ENCODE peak calls at places on chromosomes 12 and 14, in eight cellular contexts. One of them, this sample, is unnamed.

GRCh38 chr14:58826845-58827686 is 189.3 kb downstream of the DACT1 start:
- DNase-seq in cardiac muscle cell: no peak
- DNase-seq in GM23338: peak; percentile 36
- DNase-seq in mammary epithelial cell: no peak
- DNase-seq in lower lobe of right lung: no peak
- DNase-seq in brain microvascular endothelial cell: no peak
- DNase-seq in tibial nerve: no peak
- DNase-seq in left ventricle myocardium inferior: no peak
- DNase-seq in this sample: no peak

GRCh38 chr12:10354502-10354901 is 35.3 kb downstream of the KLRK1 start:
- DNase-seq in cardiac muscle cell: peak; percentile 66
- DNase-seq in GM23338: no peak
- DNase-seq in mammary epithelial cell: peak; percentile 17
- DNase-seq in lower lobe of right lung: no peak
- DNase-seq in brain microvascular endothelial cell: no peak
- DNase-seq in tibial nerve: no peak
- DNase-seq in left ventricle myocardium inferior: no peak
- DNase-seq in this sample: peak; percentile 55

GRCh38 chr12:47939009-47939601 is 24.3 kb upstream of the TMEM106C start:
- DNase-seq in cardiac muscle cell: no peak
- DNase-seq in GM23338: no peak
- DNase-seq in mammary epithelial cell: no peak
- DNase-seq in lower lobe of right lung: no peak
- DNase-seq in brain microvascular endothelial cell: no peak
- DNase-seq in tibial nerve: no peak
- DNase-seq in left ventricle myocardium inferior: peak; percentile 65
- DNase-seq in this sample: no peak

GRCh38 chr14:47935332-47935731 is 259.9 kb upstream of the MDGA2 start:
- DNase-seq in cardiac muscle cell: no peak
- DNase-seq in GM23338: no peak
- DNase-seq in mammary epithelial cell: no peak
- DNase-seq in lower lobe of right lung: no peak
- DNase-seq in brain microvascular endothelial cell: no peak
- DNase-seq in tibial nerve: no peak
- DNase-seq in left ventricle myocardium inferior: no peak
- DNase-seq in this sample: no peak

GRCh38 chr14:101825797-101826196 is 64.3 kb downstream of the PPP2R5C start:
- DNase-seq in cardiac muscle cell: no peak
- DNase-seq in GM23338: no peak
- DNase-seq in mammary epithelial cell: no peak
- DNase-seq in lower lobe of right lung: no peak
- DNase-seq in brain microvascular endothelial cell: no peak
- DNase-seq in tibial nerve: no peak
- DNase-seq in left ventricle myocardium inferior: no peak
- DNase-seq in this sample: no peak

GRCh38 chr12:44019118-44019517 is 183.2 kb downstream of the TMEM117 start:
- DNase-seq in cardiac muscle cell: no peak
- DNase-seq in GM23338: peak; percentile 15
- DNase-seq in mammary epithelial cell: no peak
- DNase-seq in lower lobe of right lung: no peak
- DNase-seq in brain microvascular endothelial cell: no peak
- DNase-seq in tibial nerve: no peak
- DNase-seq in left ventricle myocardium inferior: no peak
- DNase-seq in this sample: no peak

GRCh38 chr14:103519837-103520212 is 2.8 kb downstream of the CKB start:
- DNase-seq in cardiac muscle cell: no peak
- DNase-seq in GM23338: no peak
- DNase-seq in mammary epithelial cell: no peak
- DNase-seq in lower lobe of right lung: peak; percentile 51
- DNase-seq in brain microvascular endothelial cell: no peak
- DNase-seq in tibial nerve: no peak
- DNase-seq in left ventricle myocardium inferior: peak; percentile 40
- DNase-seq in this sample: no peak

GRCh38 chr14:58687232-58687795 is 49.6 kb downstream of the DACT1 start:
- DNase-seq in cardiac muscle cell: no peak
- DNase-seq in GM23338: no peak
- DNase-seq in mammary epithelial cell: no peak
- DNase-seq in lower lobe of right lung: no peak
- DNase-seq in brain microvascular endothelial cell: no peak
- DNase-seq in tibial nerve: no peak
- DNase-seq in left ventricle myocardium inferior: no peak
- DNase-seq in this sample: no peak

GRCh38 chr14:101232340-101233015 is 328.8 kb upstream of the DIO3 start:
- DNase-seq in cardiac muscle cell: no peak
- DNase-seq in GM23338: no peak
- DNase-seq in mammary epithelial cell: no peak
- DNase-seq in lower lobe of right lung: no peak
- DNase-seq in brain microvascular endothelial cell: no peak
- DNase-seq in tibial nerve: no peak
- DNase-seq in left ventricle myocardium inferior: no peak
- DNase-seq in this sample: no peak

GRCh38 chr14:51304956-51305355 is 64.9 kb downstream of the TMX1 start:
- DNase-seq in cardiac muscle cell: peak; percentile 84
- DNase-seq in GM23338: no peak
- DNase-seq in mammary epithelial cell: peak; percentile 93
- DNase-seq in lower lobe of right lung: no peak
- DNase-seq in brain microvascular endothelial cell: peak; percentile 96
- DNase-seq in tibial nerve: no peak
- DNase-seq in left ventricle myocardium inferior: no peak
- DNase-seq in this sample: peak; percentile 97

GRCh38 chr12:27627123-27627835 is 69.0 kb upstream of the REP15 start:
- DNase-seq in cardiac muscle cell: peak; percentile 84
- DNase-seq in GM23338: no peak
- DNase-seq in mammary epithelial cell: peak; percentile 78
- DNase-seq in lower lobe of right lung: no peak
- DNase-seq in brain microvascular endothelial cell: peak; percentile 66
- DNase-seq in tibial nerve: peak; percentile 32
- DNase-seq in left ventricle myocardium inferior: no peak
- DNase-seq in this sample: peak; percentile 93

GRCh38 chr12:66627270-66627987 is 51.4 kb downstream of the GRIP1 start:
- DNase-seq in cardiac muscle cell: no peak
- DNase-seq in GM23338: no peak
- DNase-seq in mammary epithelial cell: no peak
- DNase-seq in lower lobe of right lung: no peak
- DNase-seq in brain microvascular endothelial cell: no peak
- DNase-seq in tibial nerve: peak; percentile 9
- DNase-seq in left ventricle myocardium inferior: no peak
- DNase-seq in this sample: no peak

GRCh38 chr12:108630481-108631207 is 3.0 kb downstream of the SELPLG start:
- DNase-seq in cardiac muscle cell: no peak
- DNase-seq in GM23338: no peak
- DNase-seq in mammary epithelial cell: peak; percentile 90
- DNase-seq in lower lobe of right lung: no peak
- DNase-seq in brain microvascular endothelial cell: no peak
- DNase-seq in tibial nerve: no peak
- DNase-seq in left ventricle myocardium inferior: no peak
- DNase-seq in this sample: no peak
- TF ChIP-seq CTCF in cardiac muscle cell: no peak
- TF ChIP-seq CTCF in GM23338: no peak
- TF ChIP-seq CTCF in mammary epithelial cell: no peak
- TF ChIP-seq CTCF in lower lobe of right lung: no peak
- TF ChIP-seq CTCF in brain microvascular endothelial cell: no peak
- TF ChIP-seq CTCF in tibial nerve: no peak
- TF ChIP-seq CTCF in left ventricle myocardium inferior: no peak
- TF ChIP-seq CTCF in this sample: no peak

GRCh38 chr12:122888232-122888752 is 7.6 kb downstream of the VPS37B start:
- DNase-seq in cardiac muscle cell: peak; percentile 82
- DNase-seq in GM23338: peak; percentile 89
- DNase-seq in mammary epithelial cell: peak; percentile 100
- DNase-seq in lower lobe of right lung: peak; percentile 84
- DNase-seq in brain microvascular endothelial cell: peak; percentile 59
- DNase-seq in tibial nerve: no peak
- DNase-seq in left ventricle myocardium inferior: peak; percentile 31
- DNase-seq in this sample: peak; percentile 81
- H3K4me3 ChIP-seq in cardiac muscle cell: no peak overlapping the region
- H3K4me3 ChIP-seq in GM23338: no peak overlapping the region
- H3K4me3 ChIP-seq in mammary epithelial cell: peak overlapping the region; percentile 40
- H3K4me3 ChIP-seq in lower lobe of right lung: peak overlapping the region; percentile 22
- H3K4me3 ChIP-seq in brain microvascular endothelial cell: no peak overlapping the region
- H3K4me3 ChIP-seq in tibial nerve: peak overlapping the region; percentile 15
- H3K4me3 ChIP-seq in left ventricle myocardium inferior: peak overlapping the region; percentile 50
- H3K4me3 ChIP-seq in this sample: no peak overlapping the region

DNA sequence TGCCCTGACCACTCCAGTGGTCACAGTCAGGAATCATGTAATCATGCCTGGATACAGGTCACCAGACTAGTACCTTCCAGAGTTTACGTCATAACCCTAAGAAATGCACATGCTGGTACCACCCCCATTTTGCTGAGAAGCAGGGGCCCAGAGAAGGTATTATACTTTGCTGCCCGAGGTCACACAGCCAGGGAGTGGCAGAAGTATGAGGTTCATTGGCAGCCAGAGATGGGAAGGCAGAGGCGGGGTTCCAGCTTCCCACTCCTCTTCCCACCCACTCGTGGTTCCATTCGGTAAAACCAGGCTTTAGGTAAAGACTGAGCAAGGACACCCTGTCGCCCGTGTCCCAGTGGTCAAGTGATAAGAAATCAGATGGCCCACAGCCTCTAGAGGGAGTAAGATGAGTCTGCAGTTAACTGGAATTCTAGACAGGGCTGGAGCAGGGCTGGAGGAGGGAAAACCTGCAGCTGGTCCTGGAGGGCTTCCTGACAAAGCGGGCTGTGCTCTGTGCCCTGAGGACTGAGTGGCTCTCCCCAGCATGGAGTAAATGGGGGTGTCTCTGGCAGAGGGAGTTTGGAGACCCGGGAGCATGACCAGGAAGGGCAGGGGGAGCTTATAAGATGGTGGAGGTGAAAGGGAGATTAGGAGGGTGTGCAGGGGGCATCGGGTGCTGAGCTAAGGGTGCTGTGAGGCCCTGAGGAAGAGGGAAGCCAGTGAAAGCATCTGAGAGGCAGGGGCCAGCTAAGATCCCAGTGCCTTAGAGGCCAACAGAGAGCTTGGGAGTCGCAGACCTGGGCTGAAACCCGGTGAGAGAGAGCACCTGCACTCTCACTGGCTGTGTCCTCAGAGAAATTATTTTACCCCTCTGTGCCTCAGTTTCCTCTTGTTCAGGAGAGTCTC is 5.7 kb downstream of the FAM222A start:
- DNase-seq in cardiac muscle cell: no peak
- DNase-seq in GM23338: peak; percentile 77
- DNase-seq in mammary epithelial cell: no peak
- DNase-seq in lower lobe of right lung: no peak
- DNase-seq in brain microvascular endothelial cell: no peak
- DNase-seq in tibial nerve: no peak
- DNase-seq in left ventricle myocardium inferior: no peak
- DNase-seq in this sample: no peak
- TF ChIP-seq CTCF in cardiac muscle cell: no peak
- TF ChIP-seq CTCF in GM23338: peak; percentile 57
- TF ChIP-seq CTCF in mammary epithelial cell: peak; percentile 29
- TF ChIP-seq CTCF in lower lobe of right lung: no peak
- TF ChIP-seq CTCF in brain microvascular endothelial cell: peak; percentile 63
- TF ChIP-seq CTCF in tibial nerve: peak; percentile 22
- TF ChIP-seq CTCF in left ventricle myocardium inferior: no peak
- TF ChIP-seq CTCF in this sample: peak; percentile 44

DNA sequence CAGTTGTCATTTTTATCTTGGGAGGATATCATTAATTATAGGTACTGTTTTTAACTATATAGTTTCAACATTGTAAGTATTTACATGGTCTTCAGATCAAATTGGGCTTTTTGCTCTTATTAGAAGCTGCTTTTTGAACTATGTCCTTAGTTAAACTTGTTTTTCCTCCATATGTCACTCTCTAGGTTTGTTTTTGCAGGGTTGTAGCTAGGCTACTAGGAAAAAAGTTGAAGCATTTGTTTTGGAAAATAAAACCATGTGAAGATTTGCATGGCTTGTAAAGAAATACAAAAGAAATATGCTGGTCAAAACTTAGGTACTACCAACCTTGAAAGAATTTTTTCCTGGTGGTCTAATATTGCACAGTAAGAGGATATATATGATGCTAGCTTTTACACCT is 3.4 kb downstream of the ARID2 start:
- DNase-seq in cardiac muscle cell: peak; percentile 23
- DNase-seq in GM23338: no peak
- DNase-seq in mammary epithelial cell: no peak
- DNase-seq in lower lobe of right lung: no peak
- DNase-seq in brain microvascular endothelial cell: no peak
- DNase-seq in tibial nerve: no peak
- DNase-seq in left ventricle myocardium inferior: no peak
- DNase-seq in this sample: peak; percentile 16
- H3K4me3 ChIP-seq in cardiac muscle cell: peak overlapping the region; percentile 73
- H3K4me3 ChIP-seq in GM23338: peak overlapping the region; percentile 74
- H3K4me3 ChIP-seq in mammary epithelial cell: peak overlapping the region; percentile 88
- H3K4me3 ChIP-seq in lower lobe of right lung: peak overlapping the region; percentile 0
- H3K4me3 ChIP-seq in brain microvascular endothelial cell: no peak overlapping the region
- H3K4me3 ChIP-seq in tibial nerve: no peak overlapping the region
- H3K4me3 ChIP-seq in left ventricle myocardium inferior: peak overlapping the region; percentile 89
- H3K4me3 ChIP-seq in this sample: no peak overlapping the region

DNA sequence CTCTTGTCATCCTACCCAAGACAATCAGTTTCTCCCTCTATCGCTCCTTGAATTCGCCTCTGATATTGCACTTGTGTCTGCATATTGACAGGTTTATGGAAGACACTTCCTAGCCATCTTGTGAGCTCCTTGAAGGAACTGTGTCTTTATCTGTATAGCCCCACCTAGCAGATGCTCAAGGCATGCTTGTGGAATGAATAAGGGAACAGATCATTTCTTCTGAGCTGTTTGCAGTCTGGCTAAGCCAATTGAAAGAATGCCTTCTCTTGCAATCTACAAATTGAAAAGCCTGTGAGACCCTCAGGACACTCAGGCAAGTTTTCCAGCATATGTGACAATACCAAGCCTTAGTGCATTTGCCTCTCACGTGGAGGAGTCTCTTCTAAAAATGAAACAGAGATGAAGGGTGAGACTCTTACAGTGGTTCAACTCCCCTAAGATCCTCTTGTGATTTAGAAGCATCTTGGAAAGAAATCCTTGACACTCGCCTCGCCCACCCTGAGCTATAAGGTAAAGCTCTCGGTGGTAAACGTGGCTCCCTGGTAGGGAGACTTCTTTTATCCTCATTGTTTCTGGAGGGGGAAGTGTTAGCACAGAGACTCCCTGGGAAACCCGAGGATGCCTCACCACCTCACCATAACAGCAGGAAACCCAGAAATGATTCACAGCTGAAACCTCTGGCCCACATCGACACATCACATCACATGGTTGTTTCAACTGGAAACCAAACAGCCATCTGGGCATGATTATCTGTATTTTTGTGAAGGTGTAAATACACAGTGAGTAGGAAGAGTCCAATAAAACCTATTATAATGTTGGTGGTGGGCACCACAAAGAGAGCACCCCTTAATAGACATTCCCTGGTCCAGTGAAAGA is 112.3 kb upstream of the BCL2L14 start:
- DNase-seq in cardiac muscle cell: peak; percentile 92
- DNase-seq in GM23338: no peak
- DNase-seq in mammary epithelial cell: peak; percentile 96
- DNase-seq in lower lobe of right lung: no peak
- DNase-seq in brain microvascular endothelial cell: peak; percentile 97
- DNase-seq in tibial nerve: no peak
- DNase-seq in left ventricle myocardium inferior: no peak
- DNase-seq in this sample: peak; percentile 96
- TF ChIP-seq CTCF in cardiac muscle cell: no peak
- TF ChIP-seq CTCF in GM23338: no peak
- TF ChIP-seq CTCF in mammary epithelial cell: no peak
- TF ChIP-seq CTCF in lower lobe of right lung: no peak
- TF ChIP-seq CTCF in brain microvascular endothelial cell: peak; percentile 34
- TF ChIP-seq CTCF in tibial nerve: no peak
- TF ChIP-seq CTCF in left ventricle myocardium inferior: no peak
- TF ChIP-seq CTCF in this sample: peak; percentile 23

GRCh38 chr14:74401504-74402241 is 24.3 kb downstream of the SYNDIG1L start:
- DNase-seq in cardiac muscle cell: no peak
- DNase-seq in GM23338: peak; percentile 82
- DNase-seq in mammary epithelial cell: no peak
- DNase-seq in lower lobe of right lung: no peak
- DNase-seq in brain microvascular endothelial cell: no peak
- DNase-seq in tibial nerve: peak; percentile 9
- DNase-seq in left ventricle myocardium inferior: peak; percentile 29
- DNase-seq in this sample: no peak
- H3K4me3 ChIP-seq in cardiac muscle cell: peak overlapping the region; percentile 12
- H3K4me3 ChIP-seq in GM23338: peak overlapping the region; percentile 40
- H3K4me3 ChIP-seq in mammary epithelial cell: no peak overlapping the region
- H3K4me3 ChIP-seq in lower lobe of right lung: peak overlapping the region; percentile 19
- H3K4me3 ChIP-seq in brain microvascular endothelial cell: no peak overlapping the region
- H3K4me3 ChIP-seq in tibial nerve: no peak overlapping the region
- H3K4me3 ChIP-seq in left ventricle myocardium inferior: peak overlapping the region; percentile 45
- H3K4me3 ChIP-seq in this sample: no peak overlapping the region